ENCODE peak calls at places on chromosomes 16 and 17, in eight cellular contexts. B is A549; S is heart left ventricle; G is AG04450; Y is CD4-positive, alpha-beta T cell; U is Peyer's patch; Z is tibial nerve; R is left ventricle myocardium inferior. N is an unnamed sample.

GRCh38 chr17:80538484-80538883 is 6.2 kb upstream of the RPTOR start:
- DNase-seq in B (no peak), S (no peak), G (no peak), Y (no peak), U (no peak), Z (no peak), R (no peak), N (no peak)

GRCh38 chr16:50204426-50205108 is 51.5 kb downstream of the TENT4B start:
- DNase-seq in B (no peak), S (no peak), G (no peak), Y (no peak), U (no peak), Z (no peak), R (no peak), N (no peak)

GRCh38 chr17:81428121-81428515 is 32.9 kb downstream of the BAHCC1 start:
- DNase-seq in B (no peak), S (no peak), G (no peak), Y (no peak), U (no peak), Z (no peak), R (no peak), N (no peak)

GRCh38 chr17:41651625-41652460 is 27.5 kb upstream of the KRT17 start:
- DNase-seq in B (no peak), S (peak; percentile 52), G (no peak), Y (no peak), U (peak; percentile 86), Z (no peak), R (no peak), N (peak; percentile 81)

GRCh38 chr17:2251098-2251497 is 52.5 kb downstream of the SMG6 start:
- DNase-seq in B (no peak), S (no peak), G (no peak), Y (no peak), U (no peak), Z (no peak), R (no peak), N (no peak)

GRCh38 chr17:66287911-66288310 is 14.5 kb upstream of the PRKCA start:
- DNase-seq in B (no peak), S (no peak), G (no peak), Y (no peak), U (peak; percentile 86), Z (no peak), R (no peak), N (no peak)

GRCh38 chr16:58938856-58939255 is 204.7 kb upstream of the GOT2 start:
- DNase-seq in B (no peak), S (no peak), G (no peak), Y (no peak), U (no peak), Z (no peak), R (no peak), N (no peak)

GRCh38 chr16:67707210-67707609 is 11.9 kb downstream of the GFOD2 start:
- DNase-seq in B (no peak), S (no peak), G (no peak), Y (no peak), U (no peak), Z (no peak), R (no peak), N (no peak)

GRCh38 chr16:2752850-2753522 is 548 bp downstream of the SRRM2 start:
- DNase-seq in B (peak; percentile 81), S (peak; percentile 93), G (peak; percentile 41), Y (no peak), U (peak; percentile 89), Z (peak; percentile 63), R (peak; percentile 87), N (peak; percentile 91)

GRCh38 chr16:67269766-67270165 is 9.6 kb upstream of the PLEKHG4 start:
- DNase-seq in B (no peak), S (peak; percentile 33), G (no peak), Y (no peak), U (no peak), Z (no peak), R (no peak), N (no peak)

GRCh38 chr17:32269377-32269776 is 3.7 kb downstream of the RHBDL3 start:
- DNase-seq in B (no peak), S (no peak), G (no peak), Y (no peak), U (no peak), Z (no peak), R (peak; percentile 65), N (no peak)

GRCh38 chr16:73093146-73094144 is 45.5 kb upstream of the ZFHX3 start:
- DNase-seq in B (no peak), S (no peak), G (no peak), Y (no peak), U (no peak), Z (no peak), R (no peak), N (peak; percentile 42)

GRCh38 chr16:75745242-75745641 is 19.0 kb upstream of the CPHXL start:
- DNase-seq in B (no peak), S (no peak), G (no peak), Y (no peak), U (no peak), Z (no peak), R (no peak), N (no peak)

GRCh38 chr17:45936610-45937009 is 42.3 kb downstream of the MAPT start:
- DNase-seq in B (no peak), S (no peak), G (no peak), Y (no peak), U (no peak), Z (no peak), R (no peak), N (no peak)

GRCh38 chr16:1309888-1310831 is 724 bp downstream of the UBE2I start:
- DNase-seq in B (no peak), S (peak; percentile 76), G (no peak), Y (peak; percentile 59), U (peak; percentile 81), Z (peak; percentile 46), R (peak; percentile 59), N (peak; percentile 50)

GRCh38 chr17:2965621-2966275 is 97.7 kb downstream of the OR1D5 start:
- DNase-seq in B (peak; percentile 90), S (no peak), G (no peak), Y (no peak), U (no peak), Z (no peak), R (no peak), N (no peak)

GRCh38 chr17:70318061-70318460 is 148.7 kb downstream of the KCNJ2 start:
- DNase-seq in B (no peak), S (no peak), G (no peak), Y (no peak), U (no peak), Z (no peak), R (no peak), N (no peak)

GRCh38 chr16:77951788-77952187 is 70.6 kb upstream of the CLEC3A start:
- DNase-seq in B (peak; percentile 28), S (no peak), G (no peak), Y (no peak), U (no peak), Z (no peak), R (no peak), N (no peak)

GRCh38 chr17:1169913-1170312 is 9.9 kb downstream of the ABR start:
- DNase-seq in B (no peak), S (no peak), G (no peak), Y (no peak), U (no peak), Z (no peak), R (no peak), N (no peak)

GRCh38 chr17:1168537-1169234 is 11.1 kb downstream of the ABR start:
- DNase-seq in B (no peak), S (no peak), G (no peak), Y (no peak), U (no peak), Z (no peak), R (no peak), N (no peak)

GRCh38 chr17:1169471-1169908 is 10.3 kb downstream of the ABR start:
- DNase-seq in B (no peak), S (no peak), G (no peak), Y (no peak), U (no peak), Z (no peak), R (no peak), N (no peak)

GRCh38 chr17:1171953-1172352 is 7.8 kb downstream of the ABR start:
- DNase-seq in B (no peak), S (no peak), G (no peak), Y (no peak), U (no peak), Z (no peak), R (no peak), N (no peak)

GRCh38 chr17:1170739-1171138 is 9.0 kb downstream of the ABR start:
- DNase-seq in B (no peak), S (no peak), G (no peak), Y (no peak), U (no peak), Z (no peak), R (no peak), N (no peak)
- TF ChIP-seq CTCF in B (peak; percentile 26), S (no peak), G (peak; percentile 25), Y (no peak), U (no peak), Z (no peak), R (no peak), N (no peak)

DNA sequence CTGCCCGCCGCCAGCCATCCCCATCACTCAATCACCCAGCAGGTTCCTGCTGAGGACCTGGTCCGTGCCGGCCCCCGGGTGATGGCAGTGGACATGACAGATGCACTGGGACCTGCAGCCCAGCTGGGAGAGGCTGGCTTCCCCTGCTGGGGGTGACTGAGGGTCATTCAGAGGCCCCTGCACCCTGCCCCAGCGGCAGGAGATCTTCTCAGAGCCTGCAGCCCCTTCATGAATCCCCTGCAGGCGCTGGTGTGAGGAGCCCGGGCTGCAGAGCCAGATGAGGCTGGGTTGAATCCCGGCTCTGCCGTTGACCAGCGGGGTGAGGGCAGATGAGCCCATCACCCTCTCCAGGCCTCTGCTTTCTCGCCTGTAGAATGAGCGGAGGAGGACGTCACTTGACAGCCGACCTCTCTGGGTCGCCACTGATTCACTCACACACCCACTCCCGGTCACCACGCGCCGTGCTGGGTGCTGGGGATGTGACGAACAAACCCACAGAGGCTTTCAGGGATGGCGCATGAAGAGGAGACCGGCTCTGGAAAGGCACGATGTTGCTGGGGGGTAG is 95.2 kb upstream of the CIBAR2 start:
- DNase-seq in B (no peak), S (no peak), G (no peak), Y (no peak), U (no peak), Z (no peak), R (no peak), N (no peak)
- H3K27ac ChIP-seq in B (no peak overlapping the region), S (no peak overlapping the region), G (peak overlapping the region; percentile 61), Y (no peak overlapping the region), U (peak overlapping the region; percentile 42), Z (no peak overlapping the region), R (peak overlapping the region; percentile 74), N (peak overlapping the region; percentile 88)

GRCh38 chr16:28273511-28273910 is 18.8 kb upstream of the SBK1 start:
- DNase-seq in B (no peak), S (no peak), G (no peak), Y (no peak), U (no peak), Z (no peak), R (no peak), N (no peak)
- TF ChIP-seq CTCF in B (no peak), S (no peak), G (no peak), Y (no peak), U (no peak), Z (no peak), R (no peak), N (no peak)

GRCh38 chr17:64621772-64622171 is 40.3 kb downstream of the SMURF2 start:
- DNase-seq in B (no peak), S (no peak), G (no peak), Y (no peak), U (no peak), Z (no peak), R (no peak), N (no peak)
- H3K27ac ChIP-seq in B (no peak overlapping the region), S (no peak overlapping the region), G (no peak overlapping the region), Y (no peak overlapping the region), U (no peak overlapping the region), Z (no peak overlapping the region), R (no peak overlapping the region), N (no peak overlapping the region)

GRCh38 chr17:7841622-7842379 is 7.8 kb downstream of the KDM6B start:
- DNase-seq in B (peak; percentile 90), S (peak; percentile 95), G (peak; percentile 62), Y (peak; percentile 92), U (peak; percentile 94), Z (peak; percentile 85), R (peak; percentile 91), N (peak; percentile 92)
- TF ChIP-seq CTCF in B (peak; percentile 28), S (peak; percentile 27), G (no peak), Y (peak; percentile 26), U (peak; percentile 8), Z (no peak), R (peak; percentile 33), N (no peak)